ENCODE peak calls at places on chromosomes 16 and 17, in ten cellular contexts. B, S, Q, C, X, H, A, T, U and J are unnamed samples.

GRCh38 chr17:6853764-6854442 is 22.4 kb upstream of the TEKT1 start:
- DNase-seq in A (peak; percentile 37), H (no peak), Q (no peak), T (no peak), B (no peak), U (no peak), X (no peak), C (no peak), S (no peak), J (no peak)

GRCh38 chr17:41390411-41390938 is 6.9 kb downstream of the KRT31 start:
- DNase-seq in T (no peak), A (no peak), U (no peak), Q (no peak), B (no peak), X (no peak), S (no peak), H (no peak), C (no peak), J (no peak)

GRCh38 chr16:4272114-4272954 is 489 bp downstream of the TFAP4 start:
- DNase-seq in A (no peak), X (no peak), U (peak; percentile 63), B (no peak), H (peak; percentile 50), C (peak; percentile 61), T (peak; percentile 59), S (no peak), Q (peak; percentile 78), J (peak; percentile 39)

GRCh38 chr16:3979070-3979469 is 98.6 kb upstream of the CREBBP start:
- DNase-seq in A (no peak), X (no peak), H (no peak), S (no peak), C (no peak), T (no peak), B (no peak), U (no peak), Q (no peak), J (no peak)

GRCh38 chr16:980595-980854 is 1.0 kb upstream of the SOX8 start:
- DNase-seq in S (no peak), H (no peak), U (no peak), Q (no peak), T (no peak), C (no peak), B (no peak), A (no peak), X (no peak), J (no peak)

GRCh38 chr17:40726919-40727318 is 23.4 kb upstream of the KRT24 start:
- DNase-seq in H (peak; percentile 18), Q (no peak), U (no peak), T (no peak), B (no peak), A (peak; percentile 5), X (no peak), S (no peak), C (no peak), J (no peak)

GRCh38 chr16:85094176-85094805 is 18.0 kb downstream of the CIBAR2 start:
- DNase-seq in T (no peak), C (no peak), S (no peak), B (no peak), X (no peak), U (no peak), A (no peak), Q (no peak), H (no peak), J (no peak)

GRCh38 chr16:67071476-67072048 is 38.2 kb upstream of the PHAF1 start:
- DNase-seq in S (no peak), U (no peak), H (no peak), X (no peak), T (no peak), A (no peak), Q (no peak), B (no peak), C (no peak), J (no peak)

GRCh38 chr17:260944-261343 is 79.5 kb upstream of the DOC2B start:
- DNase-seq in Q (no peak), X (no peak), T (no peak), H (no peak), B (peak; percentile 36), S (no peak), C (no peak), A (no peak), U (no peak), J (no peak)

GRCh38 chr17:67440311-67441051 is 63.4 kb downstream of the PITPNC1 start:
- DNase-seq in T (no peak), C (no peak), Q (no peak), U (no peak), X (no peak), B (no peak), S (no peak), H (peak; percentile 11), A (no peak), J (no peak)

GRCh38 chr17:27236710-27237315 is 57.1 kb upstream of the WSB1 start:
- DNase-seq in T (peak; percentile 60), A (peak; percentile 77), U (peak; percentile 61), X (no peak), B (no peak), Q (peak; percentile 62), S (peak; percentile 64), H (peak; percentile 81), C (no peak), J (peak; percentile 64)

GRCh38 chr17:81153340-81153803 is 11.9 kb upstream of the PVALEF start:
- DNase-seq in X (no peak), Q (no peak), U (no peak), C (no peak), S (no peak), A (peak; percentile 83), B (no peak), H (no peak), T (peak; percentile 37), J (peak; percentile 95)

GRCh38 chr17:19338031-19338990 is 24.2 kb downstream of the B9D1 start:
- DNase-seq in T (peak; percentile 74), C (no peak), Q (no peak), X (no peak), B (no peak), H (peak; percentile 55), A (no peak), S (peak; percentile 76), U (peak; percentile 10), J (peak; percentile 28)

GRCh38 chr17:76515291-76515949 is 14.2 kb upstream of the RHBDF2 start:
- DNase-seq in U (no peak), A (no peak), C (peak; percentile 70), H (peak; percentile 58), Q (no peak), T (peak; percentile 85), X (peak; percentile 99), S (no peak), B (no peak), J (peak; percentile 56)

GRCh38 chr17:82876602-82877391 is 37.0 kb upstream of the ZNF750 start:
- DNase-seq in C (no peak), Q (no peak), H (no peak), A (peak; percentile 22), X (peak; percentile 58), U (peak; percentile 8), S (peak; percentile 28), T (peak; percentile 91), B (no peak), J (peak; percentile 16)

GRCh38 chr17:59601130-59601529 is 18.6 kb upstream of the CLTC start:
- DNase-seq in S (no peak), C (no peak), A (no peak), B (no peak), U (no peak), T (no peak), X (no peak), H (no peak), Q (no peak), J (no peak)

GRCh38 chr17:7252176-7253043 is at the start of gene ELP5:
- DNase-seq in T (peak; percentile 96), Q (no peak), X (peak; percentile 75), S (peak; percentile 97), U (peak; percentile 93), B (peak; percentile 93), H (peak; percentile 57), C (peak; percentile 87), A (peak; percentile 95), J (peak; percentile 59)

GRCh38 chr16:88050952-88051660 is 99.9 kb downstream of the BANP start:
- DNase-seq in A (no peak), C (no peak), B (no peak), Q (no peak), X (no peak), U (no peak), S (no peak), H (no peak), T (no peak), J (no peak)

GRCh38 chr16:24821129-24821528 is 24.6 kb upstream of the SLC5A11 start:
- DNase-seq in S (no peak), X (no peak), A (no peak), C (no peak), T (no peak), U (no peak), H (no peak), Q (no peak), B (no peak), J (no peak)

GRCh38 chr17:44198721-44199552 is 747 bp downstream of the ATXN7L3 start:
- DNase-seq in T (peak; percentile 66), S (peak; percentile 79), X (no peak), C (peak; percentile 40), H (peak; percentile 45), U (peak; percentile 44), Q (peak; percentile 60), A (peak; percentile 36), B (no peak), J (peak; percentile 40)

GRCh38 chr16:2149630-2150417 is 1.4 kb downstream of the RAB26 start:
- DNase-seq in C (no peak), B (no peak), U (no peak), A (no peak), T (no peak), H (no peak), Q (peak; percentile 45), S (no peak), X (no peak), J (no peak)

GRCh38 chr17:16419929-16420271 is 4.5 kb downstream of the TRPV2 start:
- DNase-seq in A (no peak), H (no peak), B (no peak), Q (no peak), X (no peak), U (no peak), S (peak; percentile 86), C (peak; percentile 23), T (no peak), J (no peak)

GRCh38 chr16:14284930-14285541 is 213.9 kb downstream of the MRTFB start:
- DNase-seq in U (peak; percentile 84), S (peak; percentile 48), C (peak; percentile 61), B (no peak), A (no peak), T (no peak), X (peak; percentile 23), Q (no peak), H (peak; percentile 41), J (peak; percentile 22)

GRCh38 chr16:23852794-23853562 is 17.2 kb downstream of the PRKCB start:
- DNase-seq in C (no peak), T (no peak), X (no peak), S (no peak), U (no peak), Q (no peak), B (no peak), A (no peak), H (peak; percentile 38), J (peak; percentile 17)

GRCh38 chr16:28001642-28002041 is 61.9 kb downstream of the GSG1L start:
- DNase-seq in C (no peak), S (no peak), A (no peak), X (no peak), T (peak; percentile 38), H (no peak), U (no peak), Q (no peak), B (no peak), J (no peak)